ENCODE peak calls at places on chromosome 2, in four cellular contexts. One of them, this sample, is unnamed.

GRCh38 chr2:38529208-38529607 is 73.5 kb downstream of the HNRNPLL start:
- DNase-seq in cardiac muscle cell: no peak
- DNase-seq in dermis blood vessel endothelial cell: no peak
- DNase-seq in ureter: no peak
- DNase-seq in this sample: no peak

GRCh38 chr2:111704246-111704645 is 179.7 kb downstream of the ANAPC1 start:
- DNase-seq in cardiac muscle cell: no peak
- DNase-seq in dermis blood vessel endothelial cell: peak; percentile 66
- DNase-seq in ureter: peak; percentile 34
- DNase-seq in this sample: peak; percentile 58

GRCh38 chr2:32963941-32964340 is 17.2 kb downstream of the LTBP1 start:
- DNase-seq in cardiac muscle cell: no peak
- DNase-seq in dermis blood vessel endothelial cell: no peak
- DNase-seq in ureter: no peak
- DNase-seq in this sample: peak; percentile 28

GRCh38 chr2:45210466-45211195 is 201.4 kb upstream of the SIX2 start:
- DNase-seq in cardiac muscle cell: no peak
- DNase-seq in dermis blood vessel endothelial cell: no peak
- DNase-seq in ureter: no peak
- DNase-seq in this sample: no peak

GRCh38 chr2:174878537-174879147 is 114.4 kb upstream of the CHRNA1 start:
- DNase-seq in cardiac muscle cell: no peak
- DNase-seq in dermis blood vessel endothelial cell: peak; percentile 72
- DNase-seq in ureter: no peak
- DNase-seq in this sample: peak; percentile 22

GRCh38 chr2:20574930-20575329 is 76.0 kb downstream of the HS1BP3 start:
- DNase-seq in cardiac muscle cell: no peak
- DNase-seq in dermis blood vessel endothelial cell: peak; percentile 94
- DNase-seq in ureter: no peak
- DNase-seq in this sample: no peak

GRCh38 chr2:131062066-131062465 is 31.2 kb downstream of the FAM168B start:
- DNase-seq in cardiac muscle cell: no peak
- DNase-seq in dermis blood vessel endothelial cell: no peak
- DNase-seq in ureter: no peak
- DNase-seq in this sample: no peak

GRCh38 chr2:121699421-121700328 is 37.0 kb downstream of the NIFK start:
- DNase-seq in cardiac muscle cell: no peak
- DNase-seq in dermis blood vessel endothelial cell: peak; percentile 78
- DNase-seq in ureter: peak; percentile 74
- DNase-seq in this sample: peak; percentile 85

GRCh38 chr2:232389327-232389726 is 10.8 kb downstream of the ALPP start:
- DNase-seq in cardiac muscle cell: no peak
- DNase-seq in dermis blood vessel endothelial cell: no peak
- DNase-seq in ureter: no peak
- DNase-seq in this sample: peak; percentile 85

GRCh38 chr2:106096446-106097369 is 97.4 kb downstream of the UXS1 start:
- DNase-seq in cardiac muscle cell: no peak
- DNase-seq in dermis blood vessel endothelial cell: no peak
- DNase-seq in ureter: no peak
- DNase-seq in this sample: no peak

GRCh38 chr2:74777161-74777900 is 56.6 kb upstream of the HK2 start:
- DNase-seq in cardiac muscle cell: no peak
- DNase-seq in dermis blood vessel endothelial cell: no peak
- DNase-seq in ureter: no peak
- DNase-seq in this sample: no peak

GRCh38 chr2:170763232-170763631 is 6.9 kb upstream of the ERICH2 start:
- DNase-seq in cardiac muscle cell: no peak
- DNase-seq in dermis blood vessel endothelial cell: no peak
- DNase-seq in ureter: no peak
- DNase-seq in this sample: no peak

GRCh38 chr2:124560592-124561112 is 535.6 kb downstream of the CNTNAP5 start:
- DNase-seq in cardiac muscle cell: no peak
- DNase-seq in dermis blood vessel endothelial cell: no peak
- DNase-seq in ureter: no peak
- DNase-seq in this sample: no peak

GRCh38 chr2:147844691-147845607 is at the start of gene ACVR2A:
- DNase-seq in cardiac muscle cell: peak; percentile 58
- DNase-seq in dermis blood vessel endothelial cell: peak; percentile 47
- DNase-seq in ureter: peak; percentile 51
- DNase-seq in this sample: peak; percentile 13

GRCh38 chr2:36615214-36615613 is 17.2 kb upstream of the FEZ2 start:
- DNase-seq in cardiac muscle cell: no peak
- DNase-seq in dermis blood vessel endothelial cell: no peak
- DNase-seq in ureter: no peak
- DNase-seq in this sample: peak; percentile 61

GRCh38 chr2:231361701-231362588 is 33.6 kb upstream of the B3GNT7 start:
- DNase-seq in cardiac muscle cell: no peak
- DNase-seq in dermis blood vessel endothelial cell: no peak
- DNase-seq in ureter: no peak
- DNase-seq in this sample: no peak

GRCh38 chr2:109217362-109218086 is 88.5 kb downstream of the SH3RF3 start:
- DNase-seq in cardiac muscle cell: no peak
- DNase-seq in dermis blood vessel endothelial cell: peak; percentile 90
- DNase-seq in ureter: peak; percentile 39
- DNase-seq in this sample: peak; percentile 45

GRCh38 chr2:226477221-226478120 is 322.1 kb downstream of the IRS1 start:
- DNase-seq in cardiac muscle cell: no peak
- DNase-seq in dermis blood vessel endothelial cell: no peak
- DNase-seq in ureter: no peak
- DNase-seq in this sample: no peak

GRCh38 chr2:174835797-174836255 is 71.6 kb upstream of the CHRNA1 start:
- DNase-seq in cardiac muscle cell: no peak
- DNase-seq in dermis blood vessel endothelial cell: no peak
- DNase-seq in ureter: no peak
- DNase-seq in this sample: peak; percentile 91

GRCh38 chr2:157258520-157259326 is 1.2 kb downstream of the GALNT5 start:
- DNase-seq in cardiac muscle cell: no peak
- DNase-seq in dermis blood vessel endothelial cell: no peak
- DNase-seq in ureter: no peak
- DNase-seq in this sample: no peak

GRCh38 chr2:160324917-160325316 is 124.8 kb upstream of the ITGB6 start:
- DNase-seq in cardiac muscle cell: no peak
- DNase-seq in dermis blood vessel endothelial cell: no peak
- DNase-seq in ureter: no peak
- DNase-seq in this sample: no peak

GRCh38 chr2:85712849-85713612 is 18.9 kb downstream of the GNLY start:
- DNase-seq in cardiac muscle cell: no peak
- DNase-seq in dermis blood vessel endothelial cell: peak; percentile 32
- DNase-seq in ureter: no peak
- DNase-seq in this sample: peak; percentile 82

GRCh38 chr2:237478969-237479368 is 8.1 kb upstream of the MLPH start:
- DNase-seq in cardiac muscle cell: no peak
- DNase-seq in dermis blood vessel endothelial cell: no peak
- DNase-seq in ureter: no peak
- DNase-seq in this sample: no peak

GRCh38 chr2:21819475-21819874 is 695.7 kb downstream of the TDRD15 start:
- DNase-seq in cardiac muscle cell: no peak
- DNase-seq in dermis blood vessel endothelial cell: no peak
- DNase-seq in ureter: no peak
- DNase-seq in this sample: peak; percentile 47

GRCh38 chr2:23939054-23939436 is 1.2 kb upstream of the UBXN2A start:
- DNase-seq in cardiac muscle cell: no peak
- DNase-seq in dermis blood vessel endothelial cell: no peak
- DNase-seq in ureter: no peak
- DNase-seq in this sample: no peak

GRCh38 chr2:25416674-25417073 is 74.9 kb upstream of the DNMT3A start:
- DNase-seq in cardiac muscle cell: no peak
- DNase-seq in dermis blood vessel endothelial cell: no peak
- DNase-seq in ureter: no peak
- DNase-seq in this sample: no peak

GRCh38 chr2:159775006-159775405 is 23.0 kb downstream of the CD302 start:
- DNase-seq in cardiac muscle cell: no peak
- DNase-seq in dermis blood vessel endothelial cell: no peak
- DNase-seq in ureter: no peak
- DNase-seq in this sample: no peak

GRCh38 chr2:173240083-173240482 is 114.6 kb upstream of the CDCA7 start:
- DNase-seq in cardiac muscle cell: no peak
- DNase-seq in dermis blood vessel endothelial cell: no peak
- DNase-seq in ureter: no peak
- DNase-seq in this sample: no peak

GRCh38 chr2:228493852-228494251 is 312.4 kb upstream of the SPHKAP start:
- DNase-seq in cardiac muscle cell: no peak
- DNase-seq in dermis blood vessel endothelial cell: no peak
- DNase-seq in ureter: no peak
- DNase-seq in this sample: no peak